ENCODE peak calls at places on chromosomes 7 and 10, in eight cellular contexts. U is hepatic stellate cell; G is NK-92 treated with Interleukin-12 subunit alpha and Interleukin-12 subunit beta, amount 100 ng/mL, for 24 hours; N is AG09319; Q is putamen; C is NCI-H2171; K is CD8-positive, alpha-beta memory T cell; Z is T-helper 17 cell. I is an unnamed sample.
A peak's percentile ranks its signal among the peaks of the same experiment; 100 is the strongest.

GRCh38 chr7:130904031-130904757 is 170.2 kb upstream of the KLF14 start:
- DNase-seq in U (peak; percentile 54), G (no peak), N (peak; percentile 57), Q (no peak), C (no peak), K (no peak), Z (no peak), I (peak; percentile 97)

GRCh38 chr10:31148955-31149354 is 117.3 kb upstream of the ZNF438 start:
- DNase-seq in U (no peak), G (no peak), N (no peak), Q (no peak), C (no peak), K (no peak), Z (no peak), I (no peak)

GRCh38 chr7:19705663-19706062 is 3.2 kb downstream of the POLR1F start:
- DNase-seq in U (no peak), G (no peak), N (no peak), Q (no peak), C (no peak), K (no peak), Z (no peak), I (no peak)

GRCh38 chr7:123624527-123625183 is 23.0 kb downstream of the ASB15 start:
- DNase-seq in U (no peak), G (peak; percentile 42), N (no peak), Q (no peak), C (no peak), K (peak; percentile 49), Z (peak; percentile 22), I (peak; percentile 30)

GRCh38 chr10:3570330-3570729 is 214.7 kb downstream of the KLF6 start:
- DNase-seq in U (no peak), G (no peak), N (no peak), Q (no peak), C (no peak), K (no peak), Z (no peak), I (no peak)

GRCh38 chr10:60399343-60399742 is 9.7 kb upstream of the ANK3 start:
- DNase-seq in U (no peak), G (no peak), N (no peak), Q (no peak), C (peak; percentile 65), K (no peak), Z (no peak), I (no peak)

GRCh38 chr10:88066876-88067275 is 203.5 kb downstream of the PTEN start:
- DNase-seq in U (no peak), G (no peak), N (no peak), Q (peak; percentile 17), C (no peak), K (no peak), Z (no peak), I (no peak)

GRCh38 chr10:28503114-28503513 is 29.8 kb upstream of the WAC start:
- DNase-seq in U (no peak), G (no peak), N (no peak), Q (no peak), C (peak; percentile 73), K (no peak), Z (no peak), I (peak; percentile 21)

GRCh38 chr7:148116195-148116594 is 474.4 kb upstream of the C7orf33 start:
- DNase-seq in U (no peak), G (no peak), N (no peak), Q (no peak), C (no peak), K (no peak), Z (no peak), I (no peak)

GRCh38 chr10:132274581-132274980 is 33.2 kb downstream of the STK32C start:
- DNase-seq in U (no peak), G (no peak), N (no peak), Q (peak; percentile 39), C (no peak), K (no peak), Z (no peak), I (no peak)

GRCh38 chr7:5597772-5598171 is 174.1 kb upstream of the TNRC18 start:
- DNase-seq in U (no peak), G (no peak), N (no peak), Q (no peak), C (no peak), K (no peak), Z (no peak), I (no peak)

GRCh38 chr10:100338434-100339036 is 8.5 kb upstream of the SCD start:
- DNase-seq in U (peak; percentile 73), G (peak; percentile 31), N (no peak), Q (peak; percentile 72), C (peak; percentile 30), K (peak; percentile 69), Z (peak; percentile 51), I (peak; percentile 39)

GRCh38 chr10:128058106-128058745 is 68.0 kb downstream of the MKI67 start:
- DNase-seq in U (no peak), G (no peak), N (no peak), Q (no peak), C (no peak), K (no peak), Z (no peak), I (no peak)

GRCh38 chr7:157477550-157478212 is 140.9 kb downstream of the DNAJB6 start:
- DNase-seq in U (peak; percentile 28), G (no peak), N (no peak), Q (no peak), C (no peak), K (no peak), Z (no peak), I (no peak)

GRCh38 chr7:131196808-131197207 is 130.9 kb upstream of the MKLN1 start:
- DNase-seq in U (peak; percentile 19), G (no peak), N (no peak), Q (no peak), C (no peak), K (no peak), Z (no peak), I (no peak)

GRCh38 chr7:135079068-135079467 is 68.8 kb upstream of the TMEM140 start:
- DNase-seq in U (no peak), G (no peak), N (no peak), Q (no peak), C (no peak), K (no peak), Z (no peak), I (no peak)

GRCh38 chr10:27258838-27259532 is 18.4 kb upstream of the ACBD5 start:
- DNase-seq in U (no peak), G (no peak), N (no peak), Q (no peak), C (no peak), K (peak; percentile 12), Z (no peak), I (no peak)

GRCh38 chr10:6950133-6950532 is 370.1 kb upstream of the PRKCQ start:
- DNase-seq in U (no peak), G (no peak), N (no peak), Q (no peak), C (no peak), K (no peak), Z (no peak), I (no peak)